ENCODE peak calls at places on chromosomes 3 and 15, in ten cellular contexts. One of them, this sample, is unnamed. For H3K9me3, the result is how much of the 10 kb centered on the place peaks cover.

GRCh38 chr3:129890125-129890524 is 3.4 kb downstream of the TMCC1 start:
- DNase-seq in NT2/D1: no peak
- DNase-seq in cardiac muscle cell: no peak
- DNase-seq in GM12878: peak
- DNase-seq in MG63: no peak
- DNase-seq in A549: no peak
- DNase-seq in IMR-90: no peak
- DNase-seq in SJSA1: no peak
- DNase-seq in adrenal gland: no peak
- DNase-seq in Panc1: no peak
- DNase-seq in this sample: no peak

GRCh38 chr15:51623386-51623938 is 891 bp upstream of the DMXL2 start:
- DNase-seq in NT2/D1: no peak
- DNase-seq in cardiac muscle cell: peak
- DNase-seq in GM12878: no peak
- DNase-seq in MG63: no peak
- DNase-seq in A549: no peak
- DNase-seq in IMR-90: no peak
- DNase-seq in SJSA1: peak
- DNase-seq in adrenal gland: peak
- DNase-seq in Panc1: no peak
- DNase-seq in this sample: no peak

GRCh38 chr3:142649996-142650693 is 54.0 kb downstream of the PLS1 start:
- DNase-seq in NT2/D1: no peak
- DNase-seq in cardiac muscle cell: no peak
- DNase-seq in GM12878: no peak
- DNase-seq in MG63: no peak
- DNase-seq in A549: no peak
- DNase-seq in IMR-90: no peak
- DNase-seq in SJSA1: no peak
- DNase-seq in adrenal gland: no peak
- DNase-seq in Panc1: no peak
- DNase-seq in this sample: no peak

GRCh38 chr3:54931182-54931581 is 3.3 kb upstream of the LRTM1 start:
- DNase-seq in NT2/D1: no peak
- DNase-seq in cardiac muscle cell: no peak
- DNase-seq in GM12878: no peak
- DNase-seq in MG63: no peak
- DNase-seq in A549: no peak
- DNase-seq in IMR-90: no peak
- DNase-seq in SJSA1: no peak
- DNase-seq in adrenal gland: no peak
- DNase-seq in Panc1: no peak
- DNase-seq in this sample: no peak

GRCh38 chr3:170222647-170223541 is 670 bp downstream of the PRKCI start:
- DNase-seq in NT2/D1: peak
- DNase-seq in cardiac muscle cell: peak
- DNase-seq in GM12878: no peak
- DNase-seq in MG63: peak
- DNase-seq in A549: peak
- DNase-seq in IMR-90: peak
- DNase-seq in SJSA1: peak
- DNase-seq in adrenal gland: no peak
- DNase-seq in Panc1: no peak
- DNase-seq in this sample: peak

GRCh38 chr3:71873093-71873611 is 88.2 kb upstream of the PROK2 start:
- DNase-seq in NT2/D1: peak
- DNase-seq in cardiac muscle cell: no peak
- DNase-seq in GM12878: no peak
- DNase-seq in MG63: no peak
- DNase-seq in A549: no peak
- DNase-seq in IMR-90: no peak
- DNase-seq in SJSA1: no peak
- DNase-seq in adrenal gland: no peak
- DNase-seq in Panc1: no peak
- DNase-seq in this sample: no peak

GRCh38 chr3:150308481-150308918 is 99.6 kb upstream of the TSC22D2 start:
- DNase-seq in NT2/D1: no peak
- DNase-seq in cardiac muscle cell: peak
- DNase-seq in GM12878: no peak
- DNase-seq in MG63: no peak
- DNase-seq in A549: no peak
- DNase-seq in IMR-90: no peak
- DNase-seq in SJSA1: no peak
- DNase-seq in adrenal gland: no peak
- DNase-seq in Panc1: no peak
- DNase-seq in this sample: no peak

GRCh38 chr3:141237701-141238521 is 6.3 kb downstream of the PXYLP1 start:
- DNase-seq in NT2/D1: no peak
- DNase-seq in cardiac muscle cell: peak
- DNase-seq in GM12878: no peak
- DNase-seq in MG63: peak
- DNase-seq in A549: no peak
- DNase-seq in IMR-90: no peak
- DNase-seq in SJSA1: no peak
- DNase-seq in adrenal gland: peak
- DNase-seq in Panc1: no peak
- DNase-seq in this sample: no peak

GRCh38 chr3:190150681-190151080 is 30.0 kb upstream of the P3H2 start:
- DNase-seq in NT2/D1: no peak
- DNase-seq in cardiac muscle cell: no peak
- DNase-seq in GM12878: no peak
- DNase-seq in MG63: no peak
- DNase-seq in A549: no peak
- DNase-seq in IMR-90: no peak
- DNase-seq in SJSA1: no peak
- DNase-seq in adrenal gland: no peak
- DNase-seq in Panc1: no peak
- DNase-seq in this sample: no peak

GRCh38 chr15:20280933-20281463 is 260.6 kb downstream of the GOLGA6L6 start:
- DNase-seq in NT2/D1: no peak
- DNase-seq in cardiac muscle cell: no peak
- DNase-seq in GM12878: no peak
- DNase-seq in MG63: no peak
- DNase-seq in A549: no peak
- DNase-seq in IMR-90: no peak
- DNase-seq in SJSA1: no peak
- DNase-seq in adrenal gland: no peak
- DNase-seq in Panc1: no peak
- DNase-seq in this sample: no peak
- H3K9me3 ChIP-seq in NT2/D1: under half
- H3K9me3 ChIP-seq in cardiac muscle cell: under half
- H3K9me3 ChIP-seq in GM12878: under half
- H3K9me3 ChIP-seq in MG63: under half
- H3K9me3 ChIP-seq in A549: half or more
- H3K9me3 ChIP-seq in IMR-90: half or more
- H3K9me3 ChIP-seq in SJSA1: under half
- H3K9me3 ChIP-seq in adrenal gland: under half
- H3K9me3 ChIP-seq in Panc1: under half
- H3K9me3 ChIP-seq in this sample: under half

GRCh38 chr15:101161656-101162055 is 90.2 kb downstream of the CHSY1 start:
- DNase-seq in NT2/D1: no peak
- DNase-seq in cardiac muscle cell: no peak
- DNase-seq in GM12878: no peak
- DNase-seq in MG63: no peak
- DNase-seq in A549: no peak
- DNase-seq in IMR-90: no peak
- DNase-seq in SJSA1: no peak
- DNase-seq in adrenal gland: no peak
- DNase-seq in Panc1: no peak
- DNase-seq in this sample: no peak
- H3K4me3 ChIP-seq in NT2/D1: no peak
- H3K4me3 ChIP-seq in cardiac muscle cell: no peak
- H3K4me3 ChIP-seq in GM12878: no peak
- H3K4me3 ChIP-seq in MG63: no peak
- H3K4me3 ChIP-seq in A549: no peak
- H3K4me3 ChIP-seq in IMR-90: no peak
- H3K4me3 ChIP-seq in SJSA1: no peak
- H3K4me3 ChIP-seq in adrenal gland: no peak
- H3K4me3 ChIP-seq in Panc1: no peak
- H3K4me3 ChIP-seq in this sample: no peak

DNA sequence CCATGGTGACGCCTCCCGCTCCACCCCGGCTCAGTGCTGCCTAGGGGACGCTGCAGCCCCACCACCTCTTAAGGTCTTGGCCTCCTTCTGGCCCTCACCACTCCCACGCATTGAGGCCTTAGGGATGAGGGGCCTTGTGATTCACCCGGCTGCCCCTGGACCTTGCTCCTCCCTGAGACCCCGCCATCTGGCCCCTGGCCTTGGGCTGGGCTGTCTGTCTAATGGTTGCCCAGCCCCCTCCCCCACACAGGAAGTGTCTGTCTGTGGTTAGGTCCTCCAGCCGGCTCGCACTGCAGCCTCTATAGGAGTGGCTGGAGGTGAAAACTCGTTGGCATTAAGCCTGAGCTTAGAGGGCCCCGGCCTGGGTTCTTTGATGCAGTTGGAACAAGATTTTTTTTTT is 21.5 kb upstream of the MTHFS start:
- DNase-seq in NT2/D1: no peak
- DNase-seq in cardiac muscle cell: no peak
- DNase-seq in GM12878: no peak
- DNase-seq in MG63: no peak
- DNase-seq in A549: no peak
- DNase-seq in IMR-90: no peak
- DNase-seq in SJSA1: no peak
- DNase-seq in adrenal gland: no peak
- DNase-seq in Panc1: no peak
- DNase-seq in this sample: no peak
- H3K9me3 ChIP-seq in NT2/D1: half or more
- H3K9me3 ChIP-seq in cardiac muscle cell: under half
- H3K9me3 ChIP-seq in GM12878: half or more
- H3K9me3 ChIP-seq in MG63: half or more
- H3K9me3 ChIP-seq in A549: half or more
- H3K9me3 ChIP-seq in IMR-90: under half
- H3K9me3 ChIP-seq in SJSA1: under half
- H3K9me3 ChIP-seq in adrenal gland: under half
- H3K9me3 ChIP-seq in Panc1: half or more
- H3K9me3 ChIP-seq in this sample: under half

GRCh38 chr15:26630857-26631256 is 142.0 kb downstream of the GABRB3 start:
- DNase-seq in NT2/D1: no peak
- DNase-seq in cardiac muscle cell: no peak
- DNase-seq in GM12878: no peak
- DNase-seq in MG63: no peak
- DNase-seq in A549: no peak
- DNase-seq in IMR-90: no peak
- DNase-seq in SJSA1: no peak
- DNase-seq in adrenal gland: no peak
- DNase-seq in Panc1: no peak
- DNase-seq in this sample: no peak
- H3K4me3 ChIP-seq in NT2/D1: no peak
- H3K4me3 ChIP-seq in cardiac muscle cell: no peak
- H3K4me3 ChIP-seq in GM12878: no peak
- H3K4me3 ChIP-seq in MG63: no peak
- H3K4me3 ChIP-seq in A549: no peak
- H3K4me3 ChIP-seq in IMR-90: no peak
- H3K4me3 ChIP-seq in SJSA1: no peak
- H3K4me3 ChIP-seq in adrenal gland: no peak
- H3K4me3 ChIP-seq in Panc1: no peak
- H3K4me3 ChIP-seq in this sample: no peak

GRCh38 chr3:20849975-20850374 is 664.0 kb upstream of the SGO1 start:
- DNase-seq in NT2/D1: no peak
- DNase-seq in cardiac muscle cell: no peak
- DNase-seq in GM12878: no peak
- DNase-seq in MG63: no peak
- DNase-seq in A549: no peak
- DNase-seq in IMR-90: no peak
- DNase-seq in SJSA1: no peak
- DNase-seq in adrenal gland: no peak
- DNase-seq in Panc1: no peak
- DNase-seq in this sample: no peak
- H3K9me3 ChIP-seq in NT2/D1: under half
- H3K9me3 ChIP-seq in cardiac muscle cell: under half
- H3K9me3 ChIP-seq in GM12878: under half
- H3K9me3 ChIP-seq in MG63: under half
- H3K9me3 ChIP-seq in A549: under half
- H3K9me3 ChIP-seq in IMR-90: under half
- H3K9me3 ChIP-seq in SJSA1: under half
- H3K9me3 ChIP-seq in adrenal gland: under half
- H3K9me3 ChIP-seq in Panc1: under half
- H3K9me3 ChIP-seq in this sample: under half

GRCh38 chr15:67098768-67099282 is 33.4 kb downstream of the SMAD3 start:
- DNase-seq in NT2/D1: no peak
- DNase-seq in cardiac muscle cell: no peak
- DNase-seq in GM12878: no peak
- DNase-seq in MG63: no peak
- DNase-seq in A549: no peak
- DNase-seq in IMR-90: no peak
- DNase-seq in SJSA1: no peak
- DNase-seq in adrenal gland: no peak
- DNase-seq in Panc1: no peak
- DNase-seq in this sample: no peak
- H3K4me3 ChIP-seq in NT2/D1: no peak
- H3K4me3 ChIP-seq in cardiac muscle cell: no peak
- H3K4me3 ChIP-seq in GM12878: no peak
- H3K4me3 ChIP-seq in MG63: peak
- H3K4me3 ChIP-seq in A549: no peak
- H3K4me3 ChIP-seq in IMR-90: no peak
- H3K4me3 ChIP-seq in SJSA1: peak
- H3K4me3 ChIP-seq in adrenal gland: no peak
- H3K4me3 ChIP-seq in Panc1: peak
- H3K4me3 ChIP-seq in this sample: no peak

GRCh38 chr15:25065876-25066275 is 111.1 kb downstream of the SNRPN start:
- DNase-seq in NT2/D1: no peak
- DNase-seq in cardiac muscle cell: no peak
- DNase-seq in GM12878: no peak
- DNase-seq in MG63: no peak
- DNase-seq in A549: no peak
- DNase-seq in IMR-90: no peak
- DNase-seq in SJSA1: no peak
- DNase-seq in adrenal gland: no peak
- DNase-seq in Panc1: no peak
- DNase-seq in this sample: no peak
- H3K9me3 ChIP-seq in NT2/D1: half or more
- H3K9me3 ChIP-seq in cardiac muscle cell: under half
- H3K9me3 ChIP-seq in GM12878: half or more
- H3K9me3 ChIP-seq in MG63: under half
- H3K9me3 ChIP-seq in A549: half or more
- H3K9me3 ChIP-seq in IMR-90: half or more
- H3K9me3 ChIP-seq in SJSA1: half or more
- H3K9me3 ChIP-seq in adrenal gland: under half
- H3K9me3 ChIP-seq in Panc1: half or more
- H3K9me3 ChIP-seq in this sample: half or more